ENCODE peak calls at places on chromosomes 16 and 17, in five cellular contexts. A, G, V, O and K are unnamed samples.

GRCh38 chr17:50935201-50936124 is 69.3 kb upstream of the TOB1 start:
- DNase-seq in V (peak; percentile 84), A (peak; percentile 98), G (no peak), O (peak; percentile 80), K (peak; percentile 63)

GRCh38 chr17:42760652-42761581 is at the start of gene RAMP2:
- DNase-seq in A (no peak), G (peak; percentile 84), O (peak; percentile 91), V (peak; percentile 68), K (no peak)

GRCh38 chr16:48681520-48681919 is 71.5 kb upstream of the N4BP1 start:
- DNase-seq in G (no peak), A (no peak), O (no peak), V (no peak), K (no peak)

GRCh38 chr16:5450435-5451104 is 353.0 kb upstream of the EEF2KMT start:
- DNase-seq in G (no peak), O (no peak), V (no peak), A (no peak), K (no peak)

GRCh38 chr16:12548270-12548983 is 255.3 kb downstream of the CPPED1 start:
- DNase-seq in A (no peak), G (no peak), V (no peak), O (no peak), K (no peak)

GRCh38 chr16:84607694-84608093 is 10.2 kb downstream of the COTL1 start:
- DNase-seq in O (no peak), A (no peak), G (no peak), V (no peak), K (no peak)

GRCh38 chr17:32931686-32932085 is 3.7 kb downstream of the TMEM98 start:
- DNase-seq in O (no peak), V (no peak), A (no peak), G (no peak), K (no peak)

GRCh38 chr16:61617214-61617783 is 418.9 kb downstream of the CDH8 start:
- DNase-seq in A (no peak), G (no peak), V (no peak), O (no peak), K (no peak)

GRCh38 chr16:583470-583814 is 6.4 kb upstream of the RAB40C start:
- DNase-seq in V (no peak), G (no peak), O (peak; percentile 77), A (no peak), K (no peak)

GRCh38 chr16:47886631-47887415 is 269.0 kb downstream of the ABCC12 start:
- DNase-seq in O (no peak), V (no peak), G (no peak), A (no peak), K (no peak)

GRCh38 chr17:3765981-3766380 is 35.0 kb downstream of the ITGAE start:
- DNase-seq in O (no peak), A (no peak), V (no peak), G (no peak), K (no peak)

GRCh38 chr17:30952645-30953393 is 18.0 kb upstream of the RNF135 start:
- DNase-seq in V (peak; percentile 26), O (no peak), A (no peak), G (no peak), K (no peak)

GRCh38 chr17:63753215-63753614 is 11.6 kb upstream of the STRADA start:
- DNase-seq in V (no peak), O (no peak), G (no peak), A (no peak), K (no peak)

GRCh38 chr17:62787358-62787757 is 20.8 kb downstream of the MARCHF10 start:
- DNase-seq in V (no peak), O (no peak), A (no peak), G (no peak), K (no peak)

GRCh38 chr16:58843675-58844074 is 109.6 kb upstream of the GOT2 start:
- DNase-seq in G (peak; percentile 42), V (no peak), O (no peak), A (peak; percentile 60), K (peak; percentile 44)

GRCh38 chr16:5186381-5186903 is 88.8 kb upstream of the EEF2KMT start:
- DNase-seq in V (no peak), G (no peak), O (peak; percentile 66), A (no peak), K (no peak)

GRCh38 chr16:10338426-10338825 is 47.4 kb upstream of the ATF7IP2 start:
- DNase-seq in A (no peak), G (peak; percentile 46), V (peak; percentile 71), O (no peak), K (no peak)

GRCh38 chr16:84999857-85000480 is 11.4 kb downstream of the ZDHHC7 start:
- DNase-seq in O (no peak), A (no peak), V (no peak), G (no peak), K (no peak)

GRCh38 chr17:12928736-12929135 is 89.1 kb downstream of the ELAC2 start:
- DNase-seq in V (no peak), A (peak; percentile 25), O (no peak), G (no peak), K (peak; percentile 29)

GRCh38 chr17:48262982-48263586 is 155.5 kb downstream of the SNX11 start:
- DNase-seq in V (no peak), O (no peak), A (peak; percentile 56), G (no peak), K (no peak)

GRCh38 chr16:78605548-78606097 is 506.2 kb downstream of the WWOX start:
- DNase-seq in O (no peak), V (no peak), A (no peak), G (no peak), K (no peak)

GRCh38 chr17:77366558-77367245 is 225.9 kb downstream of the SEC14L1 start:
- DNase-seq in A (no peak), V (peak; percentile 74), O (no peak), G (peak; percentile 40), K (no peak)

GRCh38 chr17:67239597-67239996 is 5.4 kb downstream of the HELZ start:
- DNase-seq in O (no peak), A (no peak), G (no peak), V (no peak), K (no peak)

GRCh38 chr17:67243284-67243683 is 1.7 kb downstream of the HELZ start:
- DNase-seq in O (no peak), A (no peak), V (no peak), G (no peak), K (no peak)

GRCh38 chr17:67244621-67245072 is 349 bp downstream of the HELZ start:
- DNase-seq in G (peak; percentile 83), O (no peak), A (no peak), V (no peak), K (no peak)

GRCh38 chr17:67238976-67239375 is 6.0 kb downstream of the HELZ start:
- DNase-seq in V (no peak), G (no peak), O (no peak), A (no peak), K (no peak)

GRCh38 chr17:67241719-67242341 is 3.2 kb downstream of the HELZ start:
- DNase-seq in G (no peak), O (no peak), V (no peak), A (no peak), K (no peak)
- TF ChIP-seq EP300 in G (no peak), O (no peak), V (no peak), A (no peak), K (no peak)

GRCh38 chr17:45319239-45319703 is 2.5 kb upstream of the MAP3K14 start:
- DNase-seq in A (peak; percentile 92), G (no peak), V (no peak), O (no peak), K (no peak)

GRCh38 chr17:45320349-45320930 is 3.6 kb upstream of the MAP3K14 start:
- DNase-seq in A (peak; percentile 75), G (no peak), V (no peak), O (no peak), K (no peak)

GRCh38 chr17:45322168-45322567 is 5.3 kb upstream of the MAP3K14 start:
- DNase-seq in O (no peak), G (no peak), V (no peak), A (no peak), K (no peak)

GRCh38 chr17:45318561-45319230 is 1.9 kb upstream of the MAP3K14 start:
- DNase-seq in V (no peak), A (no peak), O (no peak), G (no peak), K (no peak)

GRCh38 chr17:45320931-45321461 is 4.2 kb upstream of the MAP3K14 start:
- DNase-seq in V (no peak), G (no peak), A (peak; percentile 93), O (no peak), K (no peak)
- TF ChIP-seq EP300 in V (no peak), G (peak; percentile 98), A (peak; percentile 77), O (no peak), K (no peak)

GRCh38 chr16:27107185-27107592 is 40.5 kb downstream of the C16orf82 start:
- DNase-seq in A (no peak), O (no peak), V (no peak), G (no peak), K (no peak)
- TF ChIP-seq EP300 in A (no peak), O (no peak), V (no peak), G (no peak), K (no peak)

GRCh38 chr17:927611-928461 is 51.7 kb downstream of the NXN start:
- DNase-seq in V (peak; percentile 82), G (no peak), A (peak; percentile 72), O (no peak), K (no peak)
- TF ChIP-seq EP300 in V (no peak), G (peak; percentile 36), A (peak; percentile 81), O (no peak), K (no peak)

GRCh38 chr16:82137819-82138177 is 32.2 kb downstream of the MPHOSPH6 start:
- DNase-seq in G (no peak), A (no peak), V (no peak), O (no peak), K (no peak)
- TF ChIP-seq EP300 in G (no peak), A (no peak), V (no peak), O (no peak), K (no peak)

GRCh38 chr17:46922804-46923635 is at the start of gene GOSR2:
- DNase-seq in A (peak; percentile 94), V (peak; percentile 91), G (peak; percentile 99), O (peak; percentile 95), K (peak; percentile 89)
- TF ChIP-seq EP300 in A (no peak), V (no peak), G (no peak), O (peak; percentile 3), K (peak; percentile 35)

GRCh38 chr16:57045694-57046381 is 46.5 kb upstream of the CPNE2 start:
- DNase-seq in V (peak; percentile 84), A (peak; percentile 48), G (peak; percentile 64), O (no peak), K (peak; percentile 71)
- TF ChIP-seq EP300 in V (no peak), A (no peak), G (no peak), O (no peak), K (no peak)

GRCh38 chr16:72198641-72199250 is 26.8 kb upstream of the PMFBP1 start:
- DNase-seq in O (no peak), A (no peak), G (peak; percentile 69), V (no peak), K (no peak)
- TF ChIP-seq EP300 in O (no peak), A (no peak), G (no peak), V (no peak), K (no peak)